ENCODE peak calls at places on chromosome 15, in five cellular contexts. R, W, X, L and J are unnamed samples.

GRCh38 chr15:64688770-64689169 is 86.6 kb downstream of the RBPMS2 start:
- DNase-seq in R (no peak), W (no peak), X (no peak), L (no peak), J (no peak)

GRCh38 chr15:63601727-63602185 is 4.6 kb downstream of the FBXL22 start:
- DNase-seq in R (no peak), W (no peak), X (no peak), L (no peak), J (no peak)

GRCh38 chr15:85646538-85647091 is 148.1 kb downstream of the KLHL25 start:
- DNase-seq in R (no peak), W (peak), X (no peak), L (peak), J (peak)

GRCh38 chr15:60871152-60871551 is 357.9 kb downstream of the RORA start:
- DNase-seq in R (no peak), W (no peak), X (no peak), L (no peak), J (no peak)

GRCh38 chr15:87906444-87906843 is 350.1 kb downstream of the NTRK3 start:
- DNase-seq in R (no peak), W (no peak), X (no peak), L (no peak), J (no peak)

GRCh38 chr15:70194266-70194665 is 96.5 kb upstream of the TLE3 start:
- DNase-seq in R (no peak), W (no peak), X (no peak), L (no peak), J (no peak)

GRCh38 chr15:90664650-90665287 is 52.4 kb upstream of the BLM start:
- DNase-seq in R (no peak), W (peak), X (no peak), L (peak), J (peak)

GRCh38 chr15:70853270-70853854 is 595 bp downstream of the LARP6 start:
- DNase-seq in R (no peak), W (peak), X (no peak), L (peak), J (peak)

GRCh38 chr15:50321680-50322079 is 33.3 kb downstream of the GABPB1 start:
- DNase-seq in R (no peak), W (peak), X (no peak), L (no peak), J (no peak)

GRCh38 chr15:63381301-63382192 is at the start of gene CA12:
- DNase-seq in R (no peak), W (peak), X (no peak), L (peak), J (peak)

GRCh38 chr15:97023131-97023844 is 692.8 kb downstream of the NR2F2 start:
- DNase-seq in R (no peak), W (peak), X (no peak), L (peak), J (peak)

GRCh38 chr15:92453611-92454010 is 59.9 kb downstream of the ST8SIA2 start:
- DNase-seq in R (no peak), W (no peak), X (no peak), L (no peak), J (no peak)

GRCh38 chr15:81869161-81869928 is 176.5 kb downstream of the MEX3B start:
- DNase-seq in R (no peak), W (no peak), X (no peak), L (no peak), J (no peak)

GRCh38 chr15:89293012-89293411 is 41.6 kb downstream of the POLG start:
- DNase-seq in R (no peak), W (no peak), X (no peak), L (no peak), J (no peak)

GRCh38 chr15:50017522-50017921 is 101.5 kb downstream of the ATP8B4 start:
- DNase-seq in R (no peak), W (no peak), X (no peak), L (no peak), J (peak)

GRCh38 chr15:31293655-31294054 is 33.0 kb upstream of the KLF13 start:
- DNase-seq in R (no peak), W (no peak), X (no peak), L (no peak), J (no peak)

GRCh38 chr15:77753939-77754338 is 121.2 kb upstream of the LINGO1 start:
- DNase-seq in R (no peak), W (no peak), X (no peak), L (no peak), J (no peak)

GRCh38 chr15:38690737-38691332 is 126.2 kb upstream of the RASGRP1 start:
- DNase-seq in R (peak), W (peak), X (peak), L (peak), J (peak)

GRCh38 chr15:65101418-65101890 is 13.5 kb downstream of the UBAP1L start:
- DNase-seq in R (peak), W (peak), X (peak), L (peak), J (peak)

GRCh38 chr15:57611938-57612337 is 20.2 kb downstream of the MYZAP start:
- DNase-seq in R (no peak), W (peak), X (peak), L (peak), J (peak)

GRCh38 chr15:56964182-56964581 is 45.7 kb downstream of the TCF12 start:
- DNase-seq in R (no peak), W (peak), X (no peak), L (peak), J (peak)

GRCh38 chr15:99371180-99372103 is 120.2 kb downstream of the LRRC28 start:
- DNase-seq in R (no peak), W (peak), X (no peak), L (peak), J (peak)

GRCh38 chr15:22263738-22264137 is 183.4 kb downstream of the OR4M2 start:
- DNase-seq in R (no peak), W (no peak), X (no peak), L (no peak), J (no peak)

GRCh38 chr15:95520511-95520910 is 810.0 kb upstream of the NR2F2 start:
- DNase-seq in R (no peak), W (no peak), X (no peak), L (peak), J (no peak)

GRCh38 chr15:62270216-62270921 is 105.3 kb upstream of the C2CD4B start:
- DNase-seq in R (no peak), W (no peak), X (no peak), L (no peak), J (no peak)

GRCh38 chr15:39133201-39133600 is 447.7 kb upstream of the THBS1 start:
- DNase-seq in R (no peak), W (peak), X (no peak), L (peak), J (peak)

GRCh38 chr15:69595009-69595825 is 142.6 kb downstream of the RPLP1 start:
- DNase-seq in R (no peak), W (no peak), X (no peak), L (no peak), J (no peak)

GRCh38 chr15:71015342-71015741 is 99.9 kb upstream of the THSD4 start:
- DNase-seq in R (no peak), W (no peak), X (no peak), L (no peak), J (no peak)

GRCh38 chr15:70505411-70505919 is 257.9 kb downstream of the UACA start:
- DNase-seq in R (no peak), W (peak), X (peak), L (peak), J (peak)

GRCh38 chr15:90465140-90465929 is 64.4 kb upstream of the CRTC3 start:
- DNase-seq in R (no peak), W (peak), X (no peak), L (peak), J (peak)

GRCh38 chr15:70111203-70112017 is 13.7 kb upstream of the TLE3 start:
- DNase-seq in R (peak), W (peak), X (peak), L (peak), J (peak)

GRCh38 chr15:39336926-39337325 is 244.0 kb upstream of the THBS1 start:
- DNase-seq in R (no peak), W (no peak), X (no peak), L (no peak), J (peak)

GRCh38 chr15:70036585-70037343 is 61.0 kb downstream of the TLE3 start:
- DNase-seq in R (no peak), W (no peak), X (no peak), L (no peak), J (no peak)

GRCh38 chr15:96460106-96460505 is 129.6 kb downstream of the NR2F2 start:
- DNase-seq in R (no peak), W (no peak), X (no peak), L (no peak), J (no peak)

GRCh38 chr15:75785771-75786563 is 57.3 kb upstream of the UBE2Q2 start:
- DNase-seq in R (no peak), W (peak), X (no peak), L (peak), J (peak)

GRCh38 chr15:101020945-101021344 is 101.8 kb downstream of the LRRK1 start:
- DNase-seq in R (no peak), W (no peak), X (no peak), L (no peak), J (no peak)

GRCh38 chr15:101020451-101020850 is 101.3 kb downstream of the LRRK1 start:
- DNase-seq in R (no peak), W (no peak), X (no peak), L (no peak), J (no peak)

GRCh38 chr15:101017935-101018849 is 99.0 kb downstream of the LRRK1 start:
- DNase-seq in R (no peak), W (peak), X (no peak), L (peak), J (peak)

GRCh38 chr15:101017041-101017754 is 98.0 kb downstream of the LRRK1 start:
- DNase-seq in R (no peak), W (no peak), X (no peak), L (no peak), J (no peak)

DNA sequence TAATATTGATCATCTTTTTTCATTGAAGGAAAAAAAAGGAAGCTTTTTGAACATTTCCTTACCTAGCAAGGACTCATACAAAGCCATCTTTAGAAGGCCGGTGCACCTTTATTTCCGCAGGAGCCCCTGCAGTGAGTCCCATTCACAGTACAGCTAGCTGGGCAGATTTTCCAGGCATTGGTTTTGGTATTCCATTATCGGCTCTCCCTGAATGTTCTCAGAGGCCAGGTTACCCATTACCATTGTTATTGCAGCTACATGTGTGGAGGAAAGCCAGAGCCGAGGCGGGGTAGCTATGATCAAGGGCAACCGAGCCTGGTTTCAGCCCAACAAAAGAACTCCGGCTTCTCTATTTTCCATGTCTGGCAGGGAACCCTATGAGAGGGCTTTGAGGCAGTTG is 100.2 kb downstream of the LRRK1 start:
- DNase-seq in R (no peak), W (no peak), X (no peak), L (no peak), J (no peak)
- H2AFZ ChIP-seq in R (no peak), W (no peak), X (no peak), L (no peak), J (no peak)

GRCh38 chr15:79673416-79674123 is 223.2 kb downstream of the MTHFS start:
- DNase-seq in R (no peak), W (peak), X (no peak), L (no peak), J (peak)
- H3K27ac ChIP-seq in R (no peak), W (no peak), X (no peak), L (no peak), J (peak)

GRCh38 chr15:59438891-59439290 is 905 bp downstream of the FAM81A start:
- DNase-seq in R (no peak), W (no peak), X (no peak), L (no peak), J (peak)

GRCh38 chr15:59437777-59438574 is at the start of gene FAM81A:
- DNase-seq in R (peak), W (peak), X (peak), L (peak), J (peak)

GRCh38 chr15:59434481-59434880 is 3.5 kb upstream of the FAM81A start:
- DNase-seq in R (no peak), W (no peak), X (no peak), L (no peak), J (no peak)

GRCh38 chr15:59437473-59437776 is 561 bp upstream of the FAM81A start:
- DNase-seq in R (no peak), W (no peak), X (no peak), L (no peak), J (no peak)

GRCh38 chr15:59436774-59437472 is 1.1 kb upstream of the FAM81A start:
- DNase-seq in R (no peak), W (no peak), X (no peak), L (peak), J (peak)
- H2AFZ ChIP-seq in R (no peak), W (no peak), X (peak), L (no peak), J (peak)

GRCh38 chr15:68518785-68519430 is 59.9 kb upstream of the CORO2B start:
- DNase-seq in R (no peak), W (no peak), X (no peak), L (no peak), J (no peak)

GRCh38 chr15:68515371-68516095 is 63.3 kb upstream of the CORO2B start:
- DNase-seq in R (no peak), W (peak), X (no peak), L (no peak), J (no peak)

GRCh38 chr15:68512578-68512977 is 66.2 kb upstream of the CORO2B start:
- DNase-seq in R (no peak), W (no peak), X (no peak), L (peak), J (no peak)

GRCh38 chr15:68518046-68518445 is 60.7 kb upstream of the CORO2B start:
- DNase-seq in R (no peak), W (no peak), X (no peak), L (no peak), J (no peak)

GRCh38 chr15:68517285-68517711 is 61.5 kb upstream of the CORO2B start:
- DNase-seq in R (no peak), W (no peak), X (no peak), L (no peak), J (peak)
- H3K27ac ChIP-seq in R (no peak), W (no peak), X (no peak), L (no peak), J (peak)

DNA sequence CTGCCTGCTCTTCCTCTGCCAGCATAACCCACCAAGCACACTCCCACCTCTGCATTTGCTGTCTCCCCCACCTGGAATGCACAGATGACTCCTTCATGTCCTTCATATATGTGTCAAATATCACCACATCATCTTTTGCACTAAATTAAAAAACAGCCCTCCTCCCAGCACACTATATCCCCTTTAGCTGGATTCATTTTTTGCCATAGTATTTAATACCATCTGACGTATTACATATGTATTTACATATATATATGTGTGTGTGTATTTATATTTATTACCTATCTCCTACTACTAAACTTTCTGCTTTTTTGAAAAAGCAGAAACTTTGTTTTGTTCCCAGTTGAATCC is 29.4 kb upstream of the UBL7 start:
- DNase-seq in R (no peak), W (no peak), X (no peak), L (no peak), J (no peak)
- H2AFZ ChIP-seq in R (peak), W (no peak), X (peak), L (peak), J (no peak)

DNA sequence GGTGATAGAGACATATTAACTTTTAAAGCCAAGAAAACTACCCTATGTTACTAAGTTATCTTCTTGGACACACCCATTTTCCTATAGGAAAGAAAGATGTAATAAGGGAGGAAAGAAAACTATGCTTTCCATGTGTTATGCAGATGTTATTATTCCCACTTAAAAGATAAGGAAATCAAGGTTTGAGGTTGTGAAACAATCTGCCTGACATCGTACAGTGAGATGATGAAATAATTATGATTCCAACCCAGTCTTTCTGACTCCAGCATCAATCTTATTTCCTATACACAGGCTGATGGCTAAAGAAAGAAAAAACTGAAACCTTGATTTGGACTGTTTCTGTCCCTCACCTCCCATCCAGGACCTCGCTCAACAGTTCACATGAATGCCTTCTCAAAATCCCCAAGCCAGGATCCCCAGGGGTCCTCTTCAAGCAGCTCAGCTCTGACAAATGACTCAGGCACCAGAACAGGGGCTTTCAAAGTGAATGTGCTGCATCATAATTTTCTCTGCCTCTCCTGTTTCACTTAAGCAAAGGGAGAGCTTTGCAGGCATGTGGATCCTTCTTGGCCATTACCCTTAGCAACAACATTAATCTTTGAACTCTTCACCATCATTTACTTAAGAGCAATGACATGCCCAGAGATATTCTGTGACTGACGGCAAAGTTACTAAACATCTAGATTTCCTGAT is 12.4 kb upstream of the EID1 start:
- DNase-seq in R (no peak), W (peak), X (no peak), L (no peak), J (peak)
- H3K27ac ChIP-seq in R (no peak), W (peak), X (no peak), L (no peak), J (peak)

GRCh38 chr15:66786708-66787471 is 84.9 kb downstream of the SMAD6 start:
- DNase-seq in R (no peak), W (no peak), X (no peak), L (no peak), J (no peak)
- H2AFZ ChIP-seq in R (no peak), W (no peak), X (no peak), L (no peak), J (no peak)

DNA sequence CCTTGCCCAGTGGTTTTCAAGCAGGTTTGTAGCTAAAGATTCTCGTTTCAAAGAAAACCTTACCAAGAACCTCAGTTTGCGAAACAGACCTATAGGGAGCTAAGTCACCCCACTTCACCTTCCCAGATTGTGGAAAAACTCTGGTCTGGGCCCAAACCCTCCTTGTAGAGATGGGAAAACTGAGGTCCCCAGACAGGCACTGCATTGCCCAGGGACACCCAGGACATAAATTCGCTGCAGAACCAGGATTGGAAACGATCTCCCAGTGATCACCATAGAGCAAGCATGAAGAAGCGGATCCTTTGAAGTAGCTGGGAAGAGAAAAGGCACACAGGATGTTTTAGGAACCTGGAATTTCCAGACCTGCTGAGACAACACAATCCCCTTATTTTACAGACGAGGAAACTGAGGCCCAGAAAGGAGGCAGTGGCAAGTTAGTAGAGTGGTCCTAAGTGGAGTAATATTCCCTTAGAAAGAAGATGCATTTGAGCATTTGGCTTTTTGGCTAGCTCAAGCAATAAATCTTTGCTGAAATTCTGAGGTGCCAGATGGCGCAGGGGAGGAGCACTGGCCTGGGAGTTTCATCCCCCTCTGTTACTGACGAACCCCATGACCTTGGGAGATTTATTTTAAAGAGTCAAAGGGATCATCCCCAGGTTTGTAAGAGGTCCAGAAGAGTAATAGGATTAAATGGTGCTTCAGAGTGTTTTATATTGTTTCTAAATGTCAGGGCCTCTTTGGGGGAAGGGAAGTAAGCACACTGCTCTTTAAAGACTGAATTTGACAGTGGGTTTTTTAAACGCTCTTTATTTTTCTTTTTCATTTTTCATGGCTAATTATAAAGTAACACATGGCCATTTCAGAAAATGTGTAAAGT is 85.3 kb upstream of the PIAS1 start:
- DNase-seq in R (no peak), W (no peak), X (no peak), L (no peak), J (no peak)
- H3K27ac ChIP-seq in R (no peak), W (no peak), X (no peak), L (no peak), J (no peak)

GRCh38 chr15:40338921-40339620 is 1.7 kb downstream of the CCDC9B start:
- DNase-seq in R (no peak), W (peak), X (peak), L (peak), J (peak)

GRCh38 chr15:40339621-40339945 is 1.2 kb downstream of the CCDC9B start:
- DNase-seq in R (no peak), W (no peak), X (no peak), L (no peak), J (no peak)

GRCh38 chr15:40340038-40340739 is 550 bp downstream of the CCDC9B start:
- DNase-seq in R (no peak), W (peak), X (no peak), L (peak), J (peak)

GRCh38 chr15:40342421-40343313 is 1.9 kb upstream of the CCDC9B start:
- DNase-seq in R (no peak), W (no peak), X (no peak), L (peak), J (peak)

GRCh38 chr15:40340740-40341400 is at the start of gene CCDC9B:
- DNase-seq in R (no peak), W (peak), X (peak), L (peak), J (peak)
- H2AFZ ChIP-seq in R (no peak), W (no peak), X (no peak), L (peak), J (peak)

GRCh38 chr15:41730543-41730942 is 43.7 kb upstream of the MAPKBP1 start:
- DNase-seq in R (no peak), W (no peak), X (no peak), L (no peak), J (no peak)
- H3K27ac ChIP-seq in R (no peak), W (no peak), X (no peak), L (no peak), J (no peak)